ENCODE peak calls at places on chromosome 19, in seven cellular contexts. Q, S, D, Z, W, L and R are unnamed samples.

GRCh38 chr19:33462112-33462726 is 59.4 kb downstream of the PEPD start:
- DNase-seq in Q (no peak), S (no peak), D (no peak), Z (no peak), W (no peak), L (no peak), R (no peak)

GRCh38 chr19:55383789-55384575 is at the start of gene TMEM238:
- DNase-seq in Q (peak; percentile 80), S (peak; percentile 71), D (no peak), Z (no peak), W (peak; percentile 78), L (no peak), R (no peak)

GRCh38 chr19:5436101-5436947 is 18.9 kb upstream of the ZNRF4 start:
- DNase-seq in Q (peak; percentile 95), S (peak; percentile 95), D (no peak), Z (peak; percentile 42), W (peak; percentile 48), L (peak; percentile 19), R (no peak)

GRCh38 chr19:30406220-30406944 is 34.2 kb downstream of the ZNF536 start:
- DNase-seq in Q (peak; percentile 78), S (no peak), D (no peak), Z (no peak), W (no peak), L (peak; percentile 24), R (no peak)

GRCh38 chr19:41341669-41342490 is 11.8 kb downstream of the TGFB1 start:
- DNase-seq in Q (no peak), S (no peak), D (no peak), Z (no peak), W (no peak), L (no peak), R (no peak)

GRCh38 chr19:49073514-49074378 is 1.2 kb upstream of the KCNA7 start:
- DNase-seq in Q (no peak), S (no peak), D (no peak), Z (peak; percentile 83), W (no peak), L (no peak), R (no peak)

GRCh38 chr19:56837892-56838679 is 2.4 kb downstream of the PEG3 start:
- DNase-seq in Q (peak; percentile 94), S (no peak), D (no peak), Z (no peak), W (peak; percentile 78), L (no peak), R (no peak)

GRCh38 chr19:14554382-14554812 is 17.5 kb downstream of the NDUFB7 start:
- DNase-seq in Q (no peak), S (no peak), D (no peak), Z (no peak), W (no peak), L (no peak), R (peak; percentile 33)

GRCh38 chr19:1811472-1811894 is 593 bp downstream of the ATP8B3 start:
- DNase-seq in Q (no peak), S (peak; percentile 61), D (no peak), Z (no peak), W (peak; percentile 82), L (peak; percentile 35), R (no peak)

GRCh38 chr19:3270908-3271307 is 46.4 kb downstream of the CELF5 start:
- DNase-seq in Q (peak; percentile 94), S (peak; percentile 42), D (no peak), Z (no peak), W (no peak), L (peak; percentile 17), R (no peak)

GRCh38 chr19:45009625-45010255 is 8.5 kb downstream of the RELB start:
- DNase-seq in Q (no peak), S (no peak), D (no peak), Z (no peak), W (no peak), L (no peak), R (no peak)

GRCh38 chr19:45547965-45548609 is 36.5 kb downstream of the OPA3 start:
- DNase-seq in Q (peak; percentile 43), S (peak; percentile 19), D (no peak), Z (peak; percentile 42), W (no peak), L (peak; percentile 67), R (no peak)

GRCh38 chr19:40831502-40832430 is 18.5 kb downstream of the CYP2A6 start:
- DNase-seq in Q (no peak), S (peak; percentile 79), D (peak; percentile 59), Z (peak; percentile 92), W (no peak), L (peak; percentile 98), R (no peak)

GRCh38 chr19:49588370-49589122 is 2.4 kb upstream of the PRR12 start:
- DNase-seq in Q (peak; percentile 30), S (no peak), D (no peak), Z (no peak), W (no peak), L (no peak), R (no peak)

GRCh38 chr19:15991602-15992001 is 42.8 kb downstream of the OR10H4 start:
- DNase-seq in Q (no peak), S (no peak), D (no peak), Z (no peak), W (no peak), L (no peak), R (no peak)

GRCh38 chr19:31252476-31252875 is 96.8 kb downstream of the TSHZ3 start:
- DNase-seq in Q (no peak), S (no peak), D (no peak), Z (no peak), W (no peak), L (no peak), R (no peak)

GRCh38 chr19:850221-850978 is 1.7 kb upstream of the ELANE start:
- DNase-seq in Q (peak; percentile 80), S (peak; percentile 59), D (no peak), Z (peak; percentile 85), W (peak; percentile 94), L (peak; percentile 89), R (no peak)

GRCh38 chr19:42255766-42256750 is 1.1 kb upstream of the ERF start:
- DNase-seq in Q (peak; percentile 87), S (peak; percentile 39), D (no peak), Z (peak; percentile 53), W (peak; percentile 77), L (no peak), R (no peak)

GRCh38 chr19:38004505-38005223 is 97.7 kb downstream of the SIPA1L3 start:
- DNase-seq in Q (peak; percentile 93), S (peak; percentile 96), D (peak; percentile 58), Z (peak; percentile 97), W (peak; percentile 81), L (peak; percentile 97), R (no peak)